ENCODE peak calls at places on chromosomes 7 and 10, in five cellular contexts. Y is activated naive CD4-positive, alpha-beta T cell; H is brain microvascular endothelial cell; W is Caco-2; B is uterus. A is an unnamed sample.

GRCh38 chr10:110137142-110137545 is 70.3 kb upstream of the MXI1 start:
- DNase-seq in Y (no peak), H (peak; percentile 67), W (no peak), B (no peak), A (no peak)

GRCh38 chr10:132036153-132036886 is 29.4 kb upstream of the JAKMIP3 start:
- DNase-seq in Y (no peak), H (no peak), W (no peak), B (no peak), A (peak; percentile 32)

GRCh38 chr10:87818505-87819273 is 663 bp upstream of the ATAD1 start:
- DNase-seq in Y (peak; percentile 57), H (peak; percentile 19), W (peak; percentile 36), B (peak; percentile 25), A (peak; percentile 19)

GRCh38 chr10:11517150-11517549 is 94.3 kb downstream of the USP6NL start:
- DNase-seq in Y (no peak), H (no peak), W (no peak), B (no peak), A (no peak)

GRCh38 chr10:126777726-126778125 is 107.2 kb upstream of the C10orf90 start:
- DNase-seq in Y (no peak), H (no peak), W (no peak), B (no peak), A (no peak)

GRCh38 chr7:22849662-22850061 is 27.0 kb upstream of the TOMM7 start:
- DNase-seq in Y (no peak), H (no peak), W (no peak), B (no peak), A (no peak)

GRCh38 chr7:27164381-27165088 is 802 bp downstream of the HOXA9 start:
- DNase-seq in Y (no peak), H (no peak), W (no peak), B (peak; percentile 54), A (peak; percentile 14)

GRCh38 chr7:34850681-34851080 is 186.6 kb downstream of the DPY19L1 start:
- DNase-seq in Y (no peak), H (no peak), W (no peak), B (no peak), A (no peak)

GRCh38 chr7:47967123-47967522 is 12.3 kb downstream of the HUS1 start:
- DNase-seq in Y (no peak), H (no peak), W (no peak), B (no peak), A (peak; percentile 34)

GRCh38 chr10:19421664-19422063 is 373.1 kb downstream of the MALRD1 start:
- DNase-seq in Y (no peak), H (no peak), W (no peak), B (no peak), A (no peak)

GRCh38 chr7:15288746-15289145 is 273.1 kb downstream of the AGMO start:
- DNase-seq in Y (no peak), H (no peak), W (no peak), B (no peak), A (no peak)

GRCh38 chr10:31929260-31929985 is 792 bp upstream of the ARHGAP12 start:
- DNase-seq in Y (no peak), H (no peak), W (peak; percentile 82), B (peak; percentile 47), A (peak; percentile 58)

GRCh38 chr10:44761076-44761475 is 150.1 kb upstream of the TMEM72 start:
- DNase-seq in Y (no peak), H (no peak), W (no peak), B (no peak), A (no peak)

GRCh38 chr7:1696671-1697498 is 26.8 kb downstream of the ELFN1 start:
- DNase-seq in Y (no peak), H (no peak), W (peak; percentile 27), B (no peak), A (no peak)